ENCODE peak calls at places on chromosomes 11 and 22, in eight cellular contexts. W is iris pigment epithelial cell; H is GM12865; N is fibroblast of the aortic adventitia; S is M059J; K is EL; E is COR-L47; T is activated CD8-positive, alpha-beta memory T cell treated with anti-CD3 and anti-CD28 coated beads, Interleukin-2, amount 10 ng/mL, durations not matched to agents 7 days and 5 days. M is an unnamed sample.

GRCh38 chr11:78061921-78062311 is 1.7 kb upstream of the THRSP start:
- DNase-seq in W (no peak), H (no peak), N (no peak), S (no peak), K (no peak), E (no peak), T (no peak), M (no peak)

GRCh38 chr11:7019500-7020182 is 505 bp downstream of the ZNF214 start:
- DNase-seq in W (peak; percentile 25), H (peak; percentile 25), N (no peak), S (peak; percentile 46), K (peak; percentile 44), E (no peak), T (no peak), M (no peak)

GRCh38 chr11:27718853-27719574 is 18.8 kb upstream of the BDNF start:
- DNase-seq in W (peak; percentile 69), H (no peak), N (peak; percentile 43), S (peak; percentile 85), K (peak; percentile 76), E (no peak), T (no peak), M (no peak)

GRCh38 chr11:113664069-113664980 is 41.8 kb downstream of the TMPRSS5 start:
- DNase-seq in W (peak; percentile 83), H (no peak), N (peak; percentile 30), S (peak; percentile 97), K (peak; percentile 93), E (no peak), T (no peak), M (peak; percentile 92)

GRCh38 chr11:23078289-23078971 is 218.2 kb upstream of the CCDC179 start:
- DNase-seq in W (peak; percentile 69), H (no peak), N (peak; percentile 2), S (peak; percentile 5), K (peak; percentile 66), E (no peak), T (no peak), M (peak; percentile 57)

GRCh38 chr22:30290318-30290678 is 993 bp upstream of the CASTOR1 start:
- DNase-seq in W (peak; percentile 58), H (peak; percentile 69), N (no peak), S (no peak), K (no peak), E (no peak), T (no peak), M (no peak)

GRCh38 chr11:298406-299065 is 790 bp downstream of the IFITM5 start:
- DNase-seq in W (no peak), H (no peak), N (no peak), S (no peak), K (no peak), E (no peak), T (no peak), M (no peak)

GRCh38 chr22:36160499-36160942 is at the start of gene APOL3:
- DNase-seq in W (peak; percentile 78), H (peak; percentile 80), N (peak; percentile 90), S (peak; percentile 40), K (peak; percentile 53), E (no peak), T (peak; percentile 76), M (no peak)

GRCh38 chr22:23504522-23504921 is 75.6 kb downstream of the IGLL1 start:
- DNase-seq in W (no peak), H (no peak), N (no peak), S (no peak), K (no peak), E (no peak), T (no peak), M (peak; percentile 14)

GRCh38 chr11:68038718-68039525 is at the start of gene TCIRG1:
- DNase-seq in W (peak; percentile 74), H (peak; percentile 84), N (peak; percentile 77), S (peak; percentile 89), K (peak; percentile 90), E (no peak), T (peak; percentile 73), M (peak; percentile 35)

GRCh38 chr11:13874596-13874995 is 87.9 kb upstream of the SPON1 start:
- DNase-seq in W (no peak), H (no peak), N (no peak), S (no peak), K (no peak), E (no peak), T (no peak), M (no peak)

GRCh38 chr11:102874842-102875241 is at the start of gene MMP12:
- DNase-seq in W (no peak), H (no peak), N (no peak), S (no peak), K (no peak), E (no peak), T (no peak), M (no peak)

GRCh38 chr11:96284917-96285316 is 58.1 kb downstream of the MAML2 start:
- DNase-seq in W (no peak), H (peak; percentile 18), N (no peak), S (no peak), K (no peak), E (no peak), T (no peak), M (no peak)

GRCh38 chr11:108346451-108346850 is 120.9 kb downstream of the C11orf65 start:
- DNase-seq in W (no peak), H (no peak), N (no peak), S (no peak), K (no peak), E (no peak), T (no peak), M (no peak)

GRCh38 chr11:33507967-33508366 is 192.7 kb downstream of the C11orf91 start:
- DNase-seq in W (peak; percentile 89), H (no peak), N (peak; percentile 52), S (peak; percentile 63), K (peak; percentile 35), E (no peak), T (no peak), M (peak; percentile 38)

GRCh38 chr11:75867778-75868374 is 52.9 kb downstream of the UVRAG start:
- DNase-seq in W (peak; percentile 54), H (peak; percentile 72), N (peak; percentile 77), S (peak; percentile 44), K (peak; percentile 47), E (peak; percentile 47), T (peak; percentile 44), M (no peak)